ENCODE peak calls at places on chromosomes 12 and 14, in seven cellular contexts. P is trophoblast cell, U is H9, I is neuronal stem cell, F is IMR-90, R is H1, H is mesendoderm. T is an unnamed sample.

GRCh38 chr12:131101703-131102492 is 148.2 kb downstream of the ADGRD1 start:
- DNase-seq in P (no peak), U (peak), I (no peak), F (no peak), R (no peak), H (no peak), T (no peak)

GRCh38 chr12:51531284-51531981 is 59.6 kb upstream of the SCN8A start:
- DNase-seq in P (no peak), U (no peak), I (no peak), F (no peak), R (no peak), H (no peak), T (no peak)

GRCh38 chr12:51346581-51346980 is at the start of gene CELA1:
- DNase-seq in P (no peak), U (no peak), I (no peak), F (no peak), R (no peak), H (no peak), T (no peak)

GRCh38 chr12:31470462-31470861 is 120.5 kb downstream of the DENND5B start:
- DNase-seq in P (no peak), U (no peak), I (no peak), F (no peak), R (no peak), H (no peak), T (no peak)

GRCh38 chr14:96824283-96824682 is 27.1 kb downstream of the VRK1 start:
- DNase-seq in P (peak), U (no peak), I (no peak), F (peak), R (no peak), H (no peak), T (peak)

GRCh38 chr12:752673-753400 is 458 bp downstream of the WNK1 start:
- DNase-seq in P (peak), U (peak), I (no peak), F (peak), R (peak), H (peak), T (peak)

GRCh38 chr12:49868952-49869815 is 26.3 kb upstream of the BCDIN3D start:
- DNase-seq in P (peak), U (peak), I (no peak), F (peak), R (peak), H (peak), T (peak)

GRCh38 chr14:93787465-93788306 is 599 bp downstream of the PRIMA1 start:
- DNase-seq in P (no peak), U (peak), I (no peak), F (no peak), R (peak), H (peak), T (no peak)

GRCh38 chr12:34302131-34302885 is 280.0 kb downstream of the ALG10 start:
- DNase-seq in P (no peak), U (no peak), I (no peak), F (no peak), R (no peak), H (no peak), T (no peak)

GRCh38 chr14:74595006-74595735 is 16.9 kb downstream of the LTBP2 start:
- DNase-seq in P (no peak), U (no peak), I (no peak), F (peak), R (no peak), H (no peak), T (peak)

GRCh38 chr12:126899926-126900792 is 1366.8 kb upstream of the TMEM132C start:
- DNase-seq in P (no peak), U (peak), I (no peak), F (no peak), R (no peak), H (no peak), T (no peak)

GRCh38 chr14:69287096-69287991 is 27.4 kb downstream of the GALNT16 start:
- DNase-seq in P (no peak), U (peak), I (no peak), F (no peak), R (peak), H (peak), T (peak)

GRCh38 chr14:104107101-104107581 is 21.6 kb downstream of the ASPG start:
- DNase-seq in P (no peak), U (no peak), I (no peak), F (no peak), R (no peak), H (no peak), T (no peak)

GRCh38 chr12:63317447-63317846 is 166.4 kb upstream of the AVPR1A start:
- DNase-seq in P (no peak), U (no peak), I (no peak), F (no peak), R (no peak), H (no peak), T (no peak)

GRCh38 chr12:946656-947055 is 2.8 kb downstream of the RAD52 start:
- DNase-seq in P (no peak), U (no peak), I (no peak), F (peak), R (no peak), H (no peak), T (peak)

GRCh38 chr12:28536088-28536487 is 345.8 kb downstream of the CCDC91 start:
- DNase-seq in P (peak), U (no peak), I (no peak), F (peak), R (no peak), H (no peak), T (peak)

GRCh38 chr12:100251917-100252316 is 15.0 kb downstream of the DEPDC4 start:
- DNase-seq in P (no peak), U (no peak), I (no peak), F (no peak), R (no peak), H (no peak), T (no peak)

GRCh38 chr14:101246894-101247853 is 314.1 kb upstream of the DIO3 start:
- DNase-seq in P (no peak), U (no peak), I (no peak), F (no peak), R (peak), H (no peak), T (no peak)

GRCh38 chr12:91662021-91662420 is 479.4 kb upstream of the DCN start:
- DNase-seq in P (no peak), U (no peak), I (no peak), F (no peak), R (no peak), H (no peak), T (peak)

GRCh38 chr12:78034025-78034424 is 203.3 kb downstream of the NAV3 start:
- DNase-seq in P (peak), U (no peak), I (no peak), F (peak), R (no peak), H (no peak), T (peak)

GRCh38 chr12:27841392-27841882 is 61.4 kb upstream of the MANSC4 start:
- DNase-seq in P (no peak), U (no peak), I (no peak), F (peak), R (no peak), H (no peak), T (peak)

GRCh38 chr14:53468876-53469275 is 315.8 kb upstream of the DDHD1 start:
- DNase-seq in P (no peak), U (no peak), I (no peak), F (no peak), R (no peak), H (no peak), T (no peak)
- H2AK5ac ChIP-seq in P (no peak), U (no peak), I (no peak), F (peak), R (no peak), H (peak), T (no peak)

DNA sequence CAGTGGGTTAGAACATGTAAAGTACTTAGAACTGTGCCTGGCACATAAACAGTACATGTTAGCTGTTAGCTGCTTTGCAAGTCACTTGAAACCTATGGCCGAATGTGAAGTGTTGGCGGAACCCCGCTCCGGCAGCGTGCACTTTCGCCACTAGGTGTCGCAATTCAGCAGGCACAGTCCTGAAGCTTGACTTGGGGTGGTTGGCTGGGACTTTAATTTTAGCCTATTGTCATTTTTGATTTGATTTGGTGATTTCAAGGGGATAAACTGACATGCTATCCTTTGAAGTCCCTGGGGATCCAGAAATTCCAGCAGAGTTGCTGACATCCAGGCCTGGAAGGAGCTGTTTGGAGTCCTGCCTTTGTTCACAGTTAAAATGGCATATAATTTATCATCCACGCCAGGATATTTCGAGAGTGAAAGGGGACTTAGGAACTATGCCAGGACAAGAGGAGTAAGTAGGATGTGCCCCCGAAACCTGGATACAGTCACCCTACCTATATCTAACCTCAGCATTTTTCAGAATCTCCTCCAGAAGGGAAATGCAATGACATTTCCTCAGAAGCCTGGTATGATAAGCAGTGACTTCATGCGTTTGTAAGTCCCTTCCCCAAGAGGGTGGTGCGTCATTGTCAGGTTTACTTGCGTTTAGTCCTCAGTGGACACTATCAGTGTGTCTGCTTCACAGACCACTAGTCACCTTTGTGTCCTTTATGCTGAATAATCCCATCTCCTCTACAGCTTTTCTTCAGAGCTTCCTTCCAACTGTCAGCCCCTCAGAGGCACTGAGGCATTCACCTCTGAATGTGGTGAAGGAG is 3.5 kb upstream of the TSPAN9 start:
- DNase-seq in P (peak), U (peak), I (peak), F (peak), R (peak), H (peak), T (peak)
- H2AK5ac ChIP-seq in P (no peak), U (no peak), I (no peak), F (no peak), R (no peak), H (no peak), T (no peak)

DNA sequence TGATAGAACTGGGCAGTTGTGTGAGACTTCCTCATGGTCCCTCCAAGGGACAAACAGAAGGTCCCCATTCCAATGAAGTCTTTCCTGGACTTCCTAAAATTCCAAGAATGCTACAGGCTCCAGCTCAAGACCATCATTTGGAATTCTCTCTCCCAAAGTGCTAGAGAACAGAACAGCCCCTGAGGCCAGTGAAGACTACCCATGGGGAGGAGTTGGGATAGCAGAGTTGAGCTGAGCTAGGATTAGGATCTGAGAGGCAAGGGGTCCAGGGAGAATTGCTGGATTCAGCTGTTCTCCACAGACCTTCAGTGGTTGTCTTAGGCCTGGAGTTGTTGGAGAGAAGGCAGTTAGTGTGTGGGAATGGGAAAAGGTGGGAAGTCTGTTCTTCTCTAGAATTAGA is 10.8 kb downstream of the KRT1 start:
- DNase-seq in P (peak), U (no peak), I (no peak), F (no peak), R (no peak), H (peak), T (no peak)
- H2AK5ac ChIP-seq in P (no peak), U (no peak), I (no peak), F (no peak), R (no peak), H (no peak), T (no peak)

GRCh38 chr14:76500011-76500410 is 124.1 kb downstream of the ESRRB start:
- DNase-seq in P (no peak), U (no peak), I (no peak), F (peak), R (no peak), H (peak), T (no peak)
- H2AK5ac ChIP-seq in P (no peak), U (no peak), I (peak), F (no peak), R (no peak), H (no peak), T (no peak)

GRCh38 chr14:72609205-72609916 is 284.5 kb downstream of the DPF3 start:
- DNase-seq in P (no peak), U (peak), I (no peak), F (no peak), R (peak), H (no peak), T (no peak)
- H2AK5ac ChIP-seq in P (peak), U (no peak), I (no peak), F (peak), R (peak), H (no peak), T (peak)

DNA sequence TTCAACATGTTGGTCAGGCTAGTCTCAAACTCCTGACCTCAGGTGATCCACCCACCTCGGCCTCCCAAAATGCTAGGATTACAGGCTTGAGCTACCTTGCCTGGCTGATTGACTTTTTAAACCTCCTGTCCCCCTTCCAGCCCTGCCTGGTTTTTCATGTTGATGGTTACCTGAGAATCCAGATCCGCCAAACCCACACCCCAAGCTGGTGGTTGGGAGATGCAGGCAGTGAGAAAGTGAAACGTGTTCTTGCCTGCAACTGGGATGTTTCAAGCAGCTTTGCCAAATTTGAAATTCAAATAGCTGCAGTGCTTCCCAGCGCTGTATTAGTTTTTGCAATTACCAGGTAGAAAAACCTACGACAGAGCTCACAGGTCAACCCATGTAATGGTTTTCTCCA is 238.3 kb upstream of the PWP1 start:
- DNase-seq in P (no peak), U (no peak), I (no peak), F (no peak), R (no peak), H (no peak), T (no peak)
- H2AK5ac ChIP-seq in P (no peak), U (no peak), I (no peak), F (no peak), R (no peak), H (no peak), T (no peak)

DNA sequence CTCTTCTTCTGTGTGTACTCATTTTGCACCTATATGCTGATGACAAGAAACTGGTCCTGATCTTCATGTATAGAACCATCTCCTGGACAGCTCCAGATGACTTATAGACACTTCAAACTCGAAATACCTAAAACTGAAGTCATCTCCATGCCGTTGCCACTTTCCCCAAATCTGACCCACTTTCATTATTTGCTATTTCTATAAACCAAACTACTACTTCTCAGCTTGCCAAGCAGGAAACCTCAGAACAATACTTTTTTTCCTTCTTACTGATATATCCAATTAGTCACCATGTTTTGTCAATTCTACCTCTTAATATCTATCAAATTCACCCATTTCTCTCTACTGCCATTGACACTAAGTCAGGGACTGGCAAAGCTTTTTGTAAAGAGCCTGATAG is 14.8 kb downstream of the SGPP1 start:
- DNase-seq in P (no peak), U (no peak), I (no peak), F (no peak), R (no peak), H (no peak), T (no peak)
- H2AK5ac ChIP-seq in P (no peak), U (no peak), I (no peak), F (no peak), R (no peak), H (no peak), T (no peak)

GRCh38 chr12:84506317-84506716 is 406.3 kb downstream of the SLC6A15 start:
- DNase-seq in P (no peak), U (no peak), I (no peak), F (no peak), R (no peak), H (no peak), T (no peak)

GRCh38 chr12:84497819-84498218 is 414.8 kb downstream of the SLC6A15 start:
- DNase-seq in P (peak), U (no peak), I (no peak), F (no peak), R (no peak), H (peak), T (peak)

GRCh38 chr12:84507914-84508313 is 404.7 kb downstream of the SLC6A15 start:
- DNase-seq in P (no peak), U (no peak), I (no peak), F (no peak), R (no peak), H (no peak), T (no peak)

GRCh38 chr12:84502907-84503787 is 409.5 kb downstream of the SLC6A15 start:
- DNase-seq in P (peak), U (peak), I (peak), F (peak), R (peak), H (peak), T (peak)

GRCh38 chr12:84502180-84502857 is 410.3 kb downstream of the SLC6A15 start:
- DNase-seq in P (peak), U (no peak), I (no peak), F (no peak), R (no peak), H (peak), T (no peak)
- H2AK5ac ChIP-seq in P (no peak), U (no peak), I (no peak), F (no peak), R (no peak), H (no peak), T (no peak)

DNA sequence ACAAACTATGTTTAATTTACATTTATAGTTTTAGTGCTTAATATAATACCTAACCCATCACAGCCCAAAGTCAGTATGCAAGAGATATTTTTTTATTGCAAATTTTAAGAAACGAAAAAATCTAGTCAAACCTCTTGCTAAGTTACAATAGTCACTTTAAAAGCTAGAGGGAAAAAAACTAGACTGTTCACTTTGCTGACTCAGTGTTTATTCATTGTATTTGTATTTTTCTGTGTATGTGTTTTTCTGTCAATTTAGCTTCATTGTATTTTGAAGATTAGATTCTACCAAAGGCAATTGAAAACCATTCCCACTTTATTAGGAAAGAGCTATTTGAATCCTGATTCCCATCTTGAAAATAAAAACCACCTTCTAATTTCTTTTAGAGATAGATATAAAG is 891.5 kb downstream of the SLC16A7 start:
- DNase-seq in P (no peak), U (no peak), I (no peak), F (no peak), R (no peak), H (no peak), T (no peak)
- H2AK5ac ChIP-seq in P (no peak), U (no peak), I (no peak), F (no peak), R (no peak), H (no peak), T (no peak)